ENCODE peak calls at places on chromosome 9, in five cellular contexts. V, X, I, K and S are unnamed samples.
A peak's percentile ranks its signal among the peaks of the same experiment; 100 is the strongest.

GRCh38 chr9:32350682-32351081 is 33.8 kb upstream of the ACO1 start:
- DNase-seq in V (peak; percentile 61), X (peak; percentile 32), I (no peak), K (peak; percentile 38), S (no peak)

GRCh38 chr9:113963017-113963620 is 87.0 kb downstream of the ZNF618 start:
- DNase-seq in V (peak; percentile 64), X (peak; percentile 53), I (no peak), K (peak; percentile 85), S (no peak)

GRCh38 chr9:134768332-134769083 is 112.1 kb upstream of the FCN2 start:
- DNase-seq in V (no peak), X (no peak), I (no peak), K (no peak), S (no peak)

GRCh38 chr9:95182854-95183563 is 134.5 kb downstream of the FANCC start:
- DNase-seq in V (no peak), X (no peak), I (no peak), K (no peak), S (no peak)

GRCh38 chr9:24245988-24246387 is 299.7 kb downstream of the IZUMO3 start:
- DNase-seq in V (peak; percentile 49), X (peak; percentile 32), I (no peak), K (peak; percentile 11), S (no peak)

GRCh38 chr9:35114921-35115341 is 731 bp downstream of the ATOSB start:
- DNase-seq in V (peak; percentile 71), X (peak; percentile 43), I (peak; percentile 39), K (peak; percentile 61), S (no peak)

GRCh38 chr9:131657890-131658752 is 81.8 kb downstream of the RAPGEF1 start:
- DNase-seq in V (peak; percentile 89), X (peak; percentile 62), I (peak; percentile 85), K (peak; percentile 88), S (peak; percentile 74)

GRCh38 chr9:131875828-131876485 is 136.1 kb upstream of the RAPGEF1 start:
- DNase-seq in V (no peak), X (peak; percentile 4), I (no peak), K (no peak), S (no peak)

GRCh38 chr9:135349963-135350360 is 129.6 kb upstream of the PPP1R26 start:
- DNase-seq in V (no peak), X (no peak), I (no peak), K (no peak), S (no peak)

GRCh38 chr9:134390537-134390936 is 64.3 kb downstream of the RXRA start:
- DNase-seq in V (no peak), X (no peak), I (no peak), K (no peak), S (no peak)

GRCh38 chr9:114108016-114108833 is 9.1 kb upstream of the KIF12 start:
- DNase-seq in V (peak; percentile 86), X (peak; percentile 79), I (peak; percentile 54), K (peak; percentile 89), S (no peak)